ENCODE peak calls at places on chromosomes 13 and 19, in four cellular contexts. E, C, Z and Q are unnamed samples.

GRCh38 chr13:41544824-41545707 is 87.7 kb downstream of the RGCC start:
- DNase-seq in E (no peak), C (peak; percentile 28), Z (no peak), Q (no peak)

GRCh38 chr13:45718063-45718462 is 15.9 kb downstream of the CBY2 start:
- DNase-seq in E (no peak), C (peak; percentile 14), Z (peak; percentile 8), Q (peak; percentile 24)

GRCh38 chr19:15759962-15760565 is 22.3 kb downstream of the OR10H3 start:
- DNase-seq in E (no peak), C (no peak), Z (no peak), Q (peak; percentile 18)

GRCh38 chr19:47729468-47729798 is 15.9 kb upstream of the NOP53 start:
- DNase-seq in E (no peak), C (peak; percentile 85), Z (peak; percentile 80), Q (peak; percentile 98)

GRCh38 chr19:39607021-39607420 is 4.7 kb downstream of the LGALS13 start:
- DNase-seq in E (no peak), C (no peak), Z (no peak), Q (no peak)

GRCh38 chr19:48490980-48491792 is 20.4 kb downstream of the LMTK3 start:
- DNase-seq in E (no peak), C (no peak), Z (peak; percentile 94), Q (peak; percentile 86)

GRCh38 chr19:19459707-19460251 is 54.3 kb downstream of the GATAD2A start:
- DNase-seq in E (no peak), C (peak; percentile 87), Z (no peak), Q (no peak)

GRCh38 chr19:15621801-15622200 is 6.8 kb downstream of the CYP4F8 start:
- DNase-seq in E (no peak), C (no peak), Z (no peak), Q (no peak)

GRCh38 chr13:95155504-95155903 is 145.7 kb downstream of the ABCC4 start:
- DNase-seq in E (no peak), C (no peak), Z (no peak), Q (no peak)

GRCh38 chr19:34556500-34556899 is 74.9 kb downstream of the WTIP start:
- DNase-seq in E (no peak), C (no peak), Z (peak; percentile 27), Q (peak; percentile 27)

GRCh38 chr19:41537789-41538188 is 38.2 kb upstream of the CEACAM21 start:
- DNase-seq in E (no peak), C (peak; percentile 22), Z (no peak), Q (peak; percentile 52)

GRCh38 chr19:11375143-11375948 is 880 bp downstream of the SWSAP1 start:
- DNase-seq in E (no peak), C (no peak), Z (no peak), Q (no peak)

GRCh38 chr13:28532226-28533048 is 37.5 kb upstream of the FLT1 start:
- DNase-seq in E (no peak), C (no peak), Z (peak; percentile 64), Q (no peak)

GRCh38 chr13:62113145-62113544 is 697.5 kb upstream of the PCDH20 start:
- DNase-seq in E (no peak), C (no peak), Z (no peak), Q (no peak)

GRCh38 chr19:43460362-43461016 is 4.9 kb downstream of the LYPD3 start:
- DNase-seq in E (no peak), C (no peak), Z (no peak), Q (no peak)

GRCh38 chr13:33634526-33635111 is 183.3 kb upstream of the RFC3 start:
- DNase-seq in E (no peak), C (no peak), Z (no peak), Q (no peak)

GRCh38 chr13:110826861-110827672 is 87.8 kb downstream of the ANKRD10 start:
- DNase-seq in E (no peak), C (no peak), Z (no peak), Q (no peak)

GRCh38 chr19:7916137-7916907 is 1.7 kb downstream of the TGFBR3L start:
- DNase-seq in E (no peak), C (no peak), Z (no peak), Q (no peak)

GRCh38 chr19:27776524-27776923 is 1436.4 kb downstream of the UQCRFS1 start:
- DNase-seq in E (no peak), C (no peak), Z (peak; percentile 28), Q (no peak)

GRCh38 chr19:17294051-17294891 is 9.0 kb downstream of the ABHD8 start:
- DNase-seq in E (no peak), C (no peak), Z (peak; percentile 88), Q (peak; percentile 60)

GRCh38 chr13:50915562-50915961 is 6.0 kb downstream of the RNASEH2B start:
- DNase-seq in E (no peak), C (no peak), Z (peak; percentile 8), Q (no peak)

GRCh38 chr13:88246239-88246638 is 575.1 kb downstream of the SLITRK5 start:
- DNase-seq in E (no peak), C (no peak), Z (no peak), Q (no peak)

GRCh38 chr13:50085063-50085462 is 69.8 kb downstream of the KCNRG start:
- DNase-seq in E (no peak), C (peak; percentile 47), Z (no peak), Q (no peak)

GRCh38 chr19:35704218-35704617 is at the start of gene ZBTB32:
- DNase-seq in E (no peak), C (peak; percentile 61), Z (peak; percentile 95), Q (no peak)

GRCh38 chr19:2083174-2083854 is 12.8 kb downstream of the MOB3A start:
- DNase-seq in E (no peak), C (no peak), Z (no peak), Q (no peak)
- TF ChIP-seq ELK1 in E (no peak), C (no peak), Z (no peak), Q (no peak)

DNA sequence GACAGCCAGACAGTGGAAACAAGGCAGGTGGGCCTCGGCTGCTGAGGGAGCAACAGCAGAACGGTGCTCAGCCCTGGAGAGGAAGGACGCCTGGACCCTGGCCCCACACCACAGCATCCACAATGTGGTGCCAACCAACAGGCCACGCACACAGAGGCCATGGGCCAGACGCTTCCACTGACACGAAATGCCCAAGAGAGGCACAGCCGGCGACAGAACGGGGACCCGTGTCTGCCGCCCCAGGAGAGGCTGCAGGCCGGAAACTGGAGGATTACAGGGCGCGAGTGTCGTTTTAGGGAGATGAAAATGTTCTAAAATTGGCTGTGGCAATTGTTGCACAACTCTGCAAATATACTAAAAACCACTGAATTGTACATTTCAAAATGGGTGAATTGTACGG is 69.7 kb downstream of the RASA3 start:
- DNase-seq in E (no peak), C (no peak), Z (no peak), Q (no peak)
- TF ChIP-seq ELK1 in E (no peak), C (no peak), Z (no peak), Q (no peak)

DNA sequence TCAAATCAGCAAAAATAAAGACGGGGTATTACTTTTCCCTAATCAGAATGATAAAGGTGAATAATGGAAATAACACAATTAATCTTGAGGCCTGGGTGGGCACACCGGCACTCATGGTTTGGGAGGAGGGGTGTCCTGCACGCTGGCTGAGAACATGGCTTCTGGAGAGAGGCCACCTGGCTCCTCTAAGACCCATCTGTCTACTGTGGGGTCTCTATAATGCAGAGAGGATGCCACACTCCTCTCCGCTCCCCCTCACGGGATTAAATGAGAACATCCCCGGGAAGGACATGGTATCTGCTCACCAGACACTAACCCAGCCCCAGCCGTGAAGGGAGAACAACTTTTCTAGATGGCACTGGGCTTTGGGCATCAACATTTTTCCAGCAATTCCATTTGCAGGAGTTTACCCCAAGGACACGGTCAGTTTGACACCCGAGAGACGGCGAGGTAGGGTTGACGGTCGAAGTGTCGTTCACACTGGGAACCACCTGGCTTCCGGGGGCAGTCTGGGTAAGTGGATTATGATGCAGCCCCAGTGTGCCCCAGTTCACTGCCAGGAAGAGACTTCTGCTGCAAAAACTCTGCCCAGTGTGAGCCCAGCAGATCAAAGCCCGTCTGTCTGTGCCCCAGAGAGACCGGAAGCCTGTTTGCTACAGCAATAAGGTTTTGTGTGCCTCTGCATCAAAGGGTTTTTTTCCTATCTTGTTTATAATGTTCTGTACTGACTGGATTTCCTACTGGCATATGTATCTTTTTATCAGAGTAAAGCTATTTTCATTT is 56.6 kb downstream of the CEBPG start:
- DNase-seq in E (no peak), C (no peak), Z (no peak), Q (no peak)
- TF ChIP-seq ELK1 in E (no peak), C (no peak), Z (no peak), Q (no peak)

GRCh38 chr13:73778242-73778864 is 355.9 kb downstream of the KLF12 start:
- DNase-seq in E (no peak), C (no peak), Z (no peak), Q (no peak)
- TF ChIP-seq ELK1 in E (no peak), C (no peak), Z (no peak), Q (no peak)